ENCODE peak calls at places on chromosome 2, in seven cellular contexts. One of them, this sample, is unnamed.

GRCh38 chr2:196565106-196565505 is 74.4 kb upstream of the CCDC150 start:
- DNase-seq in progenitor cell of endocrine pancreas: no peak
- DNase-seq in cardiac muscle cell: no peak
- DNase-seq in fibroblast of the aortic adventitia: no peak
- DNase-seq in lower lobe of right lung: no peak
- DNase-seq in HFFc6: no peak
- DNase-seq in neural progenitor cell: no peak
- DNase-seq in this sample: no peak

GRCh38 chr2:73254343-73255006 is 20.4 kb downstream of the CCT7 start:
- DNase-seq in neural progenitor cell: no peak
- DNase-seq in cardiac muscle cell: no peak
- DNase-seq in lower lobe of right lung: no peak
- DNase-seq in progenitor cell of endocrine pancreas: no peak
- DNase-seq in fibroblast of the aortic adventitia: no peak
- DNase-seq in HFFc6: no peak
- DNase-seq in this sample: no peak

GRCh38 chr2:239200646-239201530 is 199.9 kb downstream of the HDAC4 start:
- DNase-seq in progenitor cell of endocrine pancreas: no peak
- DNase-seq in cardiac muscle cell: no peak
- DNase-seq in lower lobe of right lung: no peak
- DNase-seq in neural progenitor cell: no peak
- DNase-seq in fibroblast of the aortic adventitia: no peak
- DNase-seq in HFFc6: no peak
- DNase-seq in this sample: no peak

GRCh38 chr2:222076978-222077690 is 221.7 kb downstream of the PAX3 start:
- DNase-seq in lower lobe of right lung: no peak
- DNase-seq in fibroblast of the aortic adventitia: no peak
- DNase-seq in cardiac muscle cell: no peak
- DNase-seq in HFFc6: no peak
- DNase-seq in neural progenitor cell: no peak
- DNase-seq in progenitor cell of endocrine pancreas: no peak
- DNase-seq in this sample: no peak

GRCh38 chr2:23475473-23475872 is 90.5 kb downstream of the KLHL29 start:
- DNase-seq in neural progenitor cell: no peak
- DNase-seq in fibroblast of the aortic adventitia: no peak
- DNase-seq in HFFc6: no peak
- DNase-seq in lower lobe of right lung: no peak
- DNase-seq in progenitor cell of endocrine pancreas: no peak
- DNase-seq in cardiac muscle cell: no peak
- DNase-seq in this sample: no peak

GRCh38 chr2:121650554-121650930 is 1.3 kb upstream of the CLASP1 start:
- DNase-seq in fibroblast of the aortic adventitia: no peak
- DNase-seq in cardiac muscle cell: peak; percentile 11
- DNase-seq in progenitor cell of endocrine pancreas: no peak
- DNase-seq in neural progenitor cell: peak; percentile 44
- DNase-seq in HFFc6: no peak
- DNase-seq in lower lobe of right lung: no peak
- DNase-seq in this sample: no peak

GRCh38 chr2:28567076-28567471 is 71.2 kb downstream of the PLB1 start:
- DNase-seq in neural progenitor cell: peak; percentile 57
- DNase-seq in HFFc6: no peak
- DNase-seq in cardiac muscle cell: no peak
- DNase-seq in fibroblast of the aortic adventitia: no peak
- DNase-seq in progenitor cell of endocrine pancreas: peak; percentile 45
- DNase-seq in lower lobe of right lung: no peak
- DNase-seq in this sample: no peak

GRCh38 chr2:143264851-143265250 is 135.6 kb downstream of the ARHGAP15 start:
- DNase-seq in HFFc6: peak; percentile 81
- DNase-seq in fibroblast of the aortic adventitia: peak; percentile 92
- DNase-seq in progenitor cell of endocrine pancreas: no peak
- DNase-seq in neural progenitor cell: no peak
- DNase-seq in lower lobe of right lung: no peak
- DNase-seq in cardiac muscle cell: no peak
- DNase-seq in this sample: peak; percentile 62

GRCh38 chr2:76808776-76809175 is 713.4 kb downstream of the LRRTM4 start:
- DNase-seq in lower lobe of right lung: no peak
- DNase-seq in progenitor cell of endocrine pancreas: no peak
- DNase-seq in cardiac muscle cell: no peak
- DNase-seq in HFFc6: no peak
- DNase-seq in neural progenitor cell: no peak
- DNase-seq in fibroblast of the aortic adventitia: no peak
- DNase-seq in this sample: no peak

GRCh38 chr2:63488118-63488713 is 100.1 kb downstream of the WDPCP start:
- DNase-seq in HFFc6: peak; percentile 30
- DNase-seq in lower lobe of right lung: no peak
- DNase-seq in progenitor cell of endocrine pancreas: no peak
- DNase-seq in neural progenitor cell: peak; percentile 42
- DNase-seq in cardiac muscle cell: peak; percentile 39
- DNase-seq in fibroblast of the aortic adventitia: peak; percentile 64
- DNase-seq in this sample: peak; percentile 4

GRCh38 chr2:189581354-189582139 is 961 bp upstream of the SLC40A1 start:
- DNase-seq in progenitor cell of endocrine pancreas: peak; percentile 26
- DNase-seq in neural progenitor cell: peak; percentile 50
- DNase-seq in HFFc6: no peak
- DNase-seq in lower lobe of right lung: peak; percentile 42
- DNase-seq in fibroblast of the aortic adventitia: no peak
- DNase-seq in cardiac muscle cell: no peak
- DNase-seq in this sample: no peak

GRCh38 chr2:231016576-231017249 is 20.6 kb upstream of the C2orf72 start:
- DNase-seq in lower lobe of right lung: no peak
- DNase-seq in cardiac muscle cell: no peak
- DNase-seq in HFFc6: no peak
- DNase-seq in fibroblast of the aortic adventitia: peak; percentile 33
- DNase-seq in progenitor cell of endocrine pancreas: no peak
- DNase-seq in neural progenitor cell: no peak
- DNase-seq in this sample: no peak

GRCh38 chr2:132593171-132593570 is 76.8 kb downstream of the LYPD1 start:
- DNase-seq in HFFc6: no peak
- DNase-seq in progenitor cell of endocrine pancreas: no peak
- DNase-seq in lower lobe of right lung: no peak
- DNase-seq in fibroblast of the aortic adventitia: peak; percentile 5
- DNase-seq in neural progenitor cell: no peak
- DNase-seq in cardiac muscle cell: no peak
- DNase-seq in this sample: no peak

GRCh38 chr2:233384811-233385488 is 30.7 kb downstream of the DGKD start:
- DNase-seq in neural progenitor cell: no peak
- DNase-seq in lower lobe of right lung: no peak
- DNase-seq in fibroblast of the aortic adventitia: no peak
- DNase-seq in cardiac muscle cell: no peak
- DNase-seq in progenitor cell of endocrine pancreas: no peak
- DNase-seq in HFFc6: no peak
- DNase-seq in this sample: no peak

GRCh38 chr2:206217743-206218520 is 56.5 kb upstream of the ZDBF2 start:
- DNase-seq in fibroblast of the aortic adventitia: peak; percentile 64
- DNase-seq in HFFc6: no peak
- DNase-seq in progenitor cell of endocrine pancreas: no peak
- DNase-seq in cardiac muscle cell: no peak
- DNase-seq in neural progenitor cell: peak; percentile 44
- DNase-seq in lower lobe of right lung: no peak
- DNase-seq in this sample: no peak

GRCh38 chr2:99278793-99279291 is 22.2 kb downstream of the LYG1 start:
- DNase-seq in cardiac muscle cell: no peak
- DNase-seq in fibroblast of the aortic adventitia: peak; percentile 72
- DNase-seq in lower lobe of right lung: no peak
- DNase-seq in neural progenitor cell: no peak
- DNase-seq in HFFc6: peak; percentile 75
- DNase-seq in progenitor cell of endocrine pancreas: no peak
- DNase-seq in this sample: peak; percentile 52

GRCh38 chr2:209368924-209369323 is 54.9 kb upstream of the MAP2 start:
- DNase-seq in progenitor cell of endocrine pancreas: no peak
- DNase-seq in HFFc6: peak; percentile 98
- DNase-seq in lower lobe of right lung: peak; percentile 72
- DNase-seq in fibroblast of the aortic adventitia: peak; percentile 96
- DNase-seq in neural progenitor cell: no peak
- DNase-seq in cardiac muscle cell: peak; percentile 60
- DNase-seq in this sample: no peak

GRCh38 chr2:10501521-10501961 is 53.4 kb upstream of the ODC1 start:
- DNase-seq in lower lobe of right lung: no peak
- DNase-seq in neural progenitor cell: no peak
- DNase-seq in fibroblast of the aortic adventitia: no peak
- DNase-seq in cardiac muscle cell: no peak
- DNase-seq in progenitor cell of endocrine pancreas: no peak
- DNase-seq in HFFc6: no peak
- DNase-seq in this sample: no peak

GRCh38 chr2:159592446-159592845 is 23.9 kb downstream of the BAZ2B start:
- DNase-seq in HFFc6: no peak
- DNase-seq in fibroblast of the aortic adventitia: no peak
- DNase-seq in lower lobe of right lung: no peak
- DNase-seq in progenitor cell of endocrine pancreas: no peak
- DNase-seq in cardiac muscle cell: no peak
- DNase-seq in neural progenitor cell: no peak
- DNase-seq in this sample: no peak

GRCh38 chr2:223918671-223919134 is 26.4 kb downstream of the WDFY1 start:
- DNase-seq in cardiac muscle cell: no peak
- DNase-seq in HFFc6: no peak
- DNase-seq in neural progenitor cell: no peak
- DNase-seq in fibroblast of the aortic adventitia: no peak
- DNase-seq in progenitor cell of endocrine pancreas: no peak
- DNase-seq in lower lobe of right lung: peak; percentile 60
- DNase-seq in this sample: no peak

GRCh38 chr2:47908682-47909081 is 2.4 kb upstream of the FBXO11 start:
- DNase-seq in lower lobe of right lung: no peak
- DNase-seq in neural progenitor cell: no peak
- DNase-seq in fibroblast of the aortic adventitia: no peak
- DNase-seq in cardiac muscle cell: no peak
- DNase-seq in progenitor cell of endocrine pancreas: no peak
- DNase-seq in HFFc6: no peak
- DNase-seq in this sample: no peak
- TF ChIP-seq CTCF in lower lobe of right lung: no peak
- TF ChIP-seq CTCF in neural progenitor cell: no peak
- TF ChIP-seq CTCF in fibroblast of the aortic adventitia: no peak
- TF ChIP-seq CTCF in cardiac muscle cell: no peak
- TF ChIP-seq CTCF in progenitor cell of endocrine pancreas: no peak
- TF ChIP-seq CTCF in HFFc6: no peak
- TF ChIP-seq CTCF in this sample: no peak

GRCh38 chr2:181239400-181239799 is 217.8 kb upstream of the ITGA4 start:
- DNase-seq in progenitor cell of endocrine pancreas: no peak
- DNase-seq in cardiac muscle cell: no peak
- DNase-seq in HFFc6: no peak
- DNase-seq in fibroblast of the aortic adventitia: no peak
- DNase-seq in lower lobe of right lung: no peak
- DNase-seq in neural progenitor cell: peak; percentile 30
- DNase-seq in this sample: no peak
- TF ChIP-seq CTCF in progenitor cell of endocrine pancreas: no peak
- TF ChIP-seq CTCF in cardiac muscle cell: no peak
- TF ChIP-seq CTCF in HFFc6: no peak
- TF ChIP-seq CTCF in fibroblast of the aortic adventitia: no peak
- TF ChIP-seq CTCF in lower lobe of right lung: no peak
- TF ChIP-seq CTCF in neural progenitor cell: peak; percentile 49
- TF ChIP-seq CTCF in this sample: no peak

GRCh38 chr2:68466778-68467076 is 367 bp downstream of the FBXO48 start:
- DNase-seq in HFFc6: no peak
- DNase-seq in cardiac muscle cell: no peak
- DNase-seq in neural progenitor cell: no peak
- DNase-seq in progenitor cell of endocrine pancreas: no peak
- DNase-seq in fibroblast of the aortic adventitia: no peak
- DNase-seq in lower lobe of right lung: no peak
- DNase-seq in this sample: no peak

GRCh38 chr2:68464651-68465050 is 2.4 kb downstream of the FBXO48 start:
- DNase-seq in cardiac muscle cell: no peak
- DNase-seq in HFFc6: no peak
- DNase-seq in neural progenitor cell: no peak
- DNase-seq in lower lobe of right lung: no peak
- DNase-seq in fibroblast of the aortic adventitia: no peak
- DNase-seq in progenitor cell of endocrine pancreas: no peak
- DNase-seq in this sample: no peak

GRCh38 chr2:68467077-68467960 is at the start of the genes APLF and FBXO48:
- DNase-seq in HFFc6: peak; percentile 99
- DNase-seq in fibroblast of the aortic adventitia: peak; percentile 99
- DNase-seq in cardiac muscle cell: peak; percentile 99
- DNase-seq in lower lobe of right lung: peak; percentile 99
- DNase-seq in progenitor cell of endocrine pancreas: peak; percentile 91
- DNase-seq in neural progenitor cell: peak; percentile 99
- DNase-seq in this sample: peak; percentile 97

GRCh38 chr2:68465081-68465916 is 1.8 kb downstream of the FBXO48 start:
- DNase-seq in HFFc6: peak; percentile 36
- DNase-seq in lower lobe of right lung: no peak
- DNase-seq in neural progenitor cell: no peak
- DNase-seq in progenitor cell of endocrine pancreas: no peak
- DNase-seq in fibroblast of the aortic adventitia: peak; percentile 25
- DNase-seq in cardiac muscle cell: no peak
- DNase-seq in this sample: no peak

GRCh38 chr2:68466361-68466777 is 725 bp downstream of the FBXO48 start:
- DNase-seq in cardiac muscle cell: peak; percentile 16
- DNase-seq in progenitor cell of endocrine pancreas: no peak
- DNase-seq in lower lobe of right lung: no peak
- DNase-seq in fibroblast of the aortic adventitia: peak; percentile 79
- DNase-seq in HFFc6: peak; percentile 64
- DNase-seq in neural progenitor cell: peak; percentile 44
- DNase-seq in this sample: no peak
- TF ChIP-seq CTCF in cardiac muscle cell: peak; percentile 21
- TF ChIP-seq CTCF in progenitor cell of endocrine pancreas: no peak
- TF ChIP-seq CTCF in lower lobe of right lung: no peak
- TF ChIP-seq CTCF in fibroblast of the aortic adventitia: peak; percentile 46
- TF ChIP-seq CTCF in HFFc6: peak; percentile 57
- TF ChIP-seq CTCF in neural progenitor cell: peak; percentile 4
- TF ChIP-seq CTCF in this sample: peak; percentile 19

GRCh38 chr2:39065616-39066015 is 55.2 kb downstream of the SOS1 start:
- DNase-seq in HFFc6: no peak
- DNase-seq in fibroblast of the aortic adventitia: no peak
- DNase-seq in progenitor cell of endocrine pancreas: no peak
- DNase-seq in cardiac muscle cell: no peak
- DNase-seq in lower lobe of right lung: no peak
- DNase-seq in neural progenitor cell: no peak
- DNase-seq in this sample: no peak

GRCh38 chr2:39068290-39068689 is 52.6 kb downstream of the SOS1 start:
- DNase-seq in HFFc6: no peak
- DNase-seq in progenitor cell of endocrine pancreas: no peak
- DNase-seq in neural progenitor cell: no peak
- DNase-seq in lower lobe of right lung: no peak
- DNase-seq in cardiac muscle cell: no peak
- DNase-seq in fibroblast of the aortic adventitia: no peak
- DNase-seq in this sample: no peak

GRCh38 chr2:39069890-39070289 is 51.0 kb downstream of the SOS1 start:
- DNase-seq in lower lobe of right lung: no peak
- DNase-seq in cardiac muscle cell: no peak
- DNase-seq in fibroblast of the aortic adventitia: no peak
- DNase-seq in HFFc6: no peak
- DNase-seq in progenitor cell of endocrine pancreas: no peak
- DNase-seq in neural progenitor cell: no peak
- DNase-seq in this sample: no peak

DNA sequence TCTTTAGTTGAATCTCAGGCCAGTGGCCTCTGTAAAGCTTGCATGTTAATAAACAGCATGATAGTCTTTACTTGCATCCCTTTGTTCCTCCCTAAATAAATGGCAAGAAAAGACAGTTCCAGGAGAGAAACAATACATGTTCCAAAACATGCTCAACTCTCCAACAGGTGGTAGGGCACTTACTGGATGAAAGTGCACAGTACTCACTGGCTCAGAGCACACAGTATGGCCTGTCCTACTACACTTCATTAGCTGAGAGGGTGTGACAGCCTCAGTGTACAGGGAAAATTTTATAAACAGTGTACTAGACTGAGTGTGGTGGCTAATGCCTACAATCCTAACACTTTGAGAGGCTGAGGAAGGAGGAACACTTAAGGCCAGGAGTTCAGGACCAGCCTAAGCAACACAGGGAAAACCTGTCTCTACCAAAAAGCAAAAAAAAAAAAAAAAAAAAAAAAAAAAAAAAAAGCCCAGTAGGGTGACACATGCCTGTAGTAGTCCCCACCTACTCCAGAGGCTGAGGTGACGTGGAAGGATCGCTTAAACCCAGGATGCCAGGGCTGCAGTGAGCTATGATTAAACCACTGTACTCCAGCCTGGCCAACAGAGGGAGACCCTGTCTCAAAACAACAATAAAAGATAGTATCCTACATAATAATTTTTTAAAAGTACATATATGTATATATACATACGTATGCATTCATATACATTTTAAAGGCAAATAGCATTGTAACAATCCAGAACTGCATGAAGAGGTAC is 51.9 kb downstream of the SOS1 start:
- DNase-seq in cardiac muscle cell: peak; percentile 1
- DNase-seq in neural progenitor cell: peak; percentile 6
- DNase-seq in lower lobe of right lung: no peak
- DNase-seq in progenitor cell of endocrine pancreas: no peak
- DNase-seq in HFFc6: peak; percentile 7
- DNase-seq in fibroblast of the aortic adventitia: peak; percentile 8
- DNase-seq in this sample: no peak
- TF ChIP-seq CTCF in cardiac muscle cell: peak; percentile 8
- TF ChIP-seq CTCF in neural progenitor cell: peak; percentile 14
- TF ChIP-seq CTCF in lower lobe of right lung: no peak
- TF ChIP-seq CTCF in progenitor cell of endocrine pancreas: peak; percentile 20
- TF ChIP-seq CTCF in HFFc6: no peak
- TF ChIP-seq CTCF in fibroblast of the aortic adventitia: peak; percentile 3
- TF ChIP-seq CTCF in this sample: no peak